ENCODE peak calls at places on chromosome 19, in seven cellular contexts. Y, H, G, J, W, M and L are unnamed samples.
A peak's percentile ranks its signal among the peaks of the same experiment; 100 is the strongest.

GRCh38 chr19:8244442-8244841 is 35.3 kb downstream of the CERS4 start:
- DNase-seq in Y (no peak), H (no peak), G (no peak), J (no peak), W (no peak), M (no peak), L (no peak)

GRCh38 chr19:41870401-41870873 is 6.6 kb upstream of the CD79A start:
- DNase-seq in Y (no peak), H (no peak), G (no peak), J (no peak), W (no peak), M (no peak), L (no peak)

GRCh38 chr19:34220472-34221063 is 33.8 kb upstream of the GARRE1 start:
- DNase-seq in Y (peak; percentile 60), H (peak; percentile 68), G (peak; percentile 72), J (peak; percentile 27), W (peak; percentile 41), M (no peak), L (peak; percentile 31)

GRCh38 chr19:7699422-7700127 is 2.4 kb downstream of the FCER2 start:
- DNase-seq in Y (no peak), H (no peak), G (no peak), J (no peak), W (no peak), M (no peak), L (no peak)

GRCh38 chr19:19654441-19654840 is 9.0 kb downstream of the ATP13A1 start:
- DNase-seq in Y (no peak), H (no peak), G (no peak), J (no peak), W (no peak), M (no peak), L (no peak)

GRCh38 chr19:28208745-28209144 is 1004.2 kb downstream of the UQCRFS1 start:
- DNase-seq in Y (no peak), H (no peak), G (no peak), J (no peak), W (no peak), M (no peak), L (no peak)

GRCh38 chr19:33904681-33905080 is 108.0 kb downstream of the KCTD15 start:
- DNase-seq in Y (peak; percentile 54), H (peak; percentile 25), G (no peak), J (no peak), W (no peak), M (no peak), L (no peak)

GRCh38 chr19:39152066-39152465 is 26.5 kb downstream of the PAK4 start:
- DNase-seq in Y (no peak), H (no peak), G (no peak), J (no peak), W (no peak), M (no peak), L (no peak)

GRCh38 chr19:35040826-35041547 is 534 bp upstream of the HPN start:
- DNase-seq in Y (peak; percentile 93), H (peak; percentile 94), G (peak; percentile 68), J (peak; percentile 89), W (no peak), M (peak; percentile 93), L (no peak)

GRCh38 chr19:45451181-45451849 is 16.5 kb upstream of the FOSB start:
- DNase-seq in Y (peak; percentile 54), H (no peak), G (peak; percentile 51), J (no peak), W (peak; percentile 77), M (no peak), L (no peak)

GRCh38 chr19:30682576-30683536 is 310.7 kb downstream of the ZNF536 start:
- DNase-seq in Y (peak; percentile 68), H (peak; percentile 72), G (peak; percentile 32), J (peak; percentile 74), W (peak; percentile 9), M (peak; percentile 63), L (peak; percentile 27)

GRCh38 chr19:55179570-55180484 is at the start of gene SYT5:
- DNase-seq in Y (peak; percentile 21), H (no peak), G (no peak), J (no peak), W (peak; percentile 42), M (no peak), L (no peak)

GRCh38 chr19:16118489-16119033 is 6.9 kb downstream of the RAB8A start:
- DNase-seq in Y (no peak), H (peak; percentile 18), G (peak; percentile 85), J (no peak), W (no peak), M (peak; percentile 76), L (no peak)

GRCh38 chr19:16115309-16116039 is 3.8 kb downstream of the RAB8A start:
- DNase-seq in Y (no peak), H (no peak), G (no peak), J (no peak), W (no peak), M (no peak), L (no peak)

GRCh38 chr19:16116067-16116466 is 4.4 kb downstream of the RAB8A start:
- DNase-seq in Y (no peak), H (no peak), G (no peak), J (no peak), W (no peak), M (no peak), L (no peak)

GRCh38 chr19:16121141-16121540 is 9.5 kb downstream of the RAB8A start:
- DNase-seq in Y (no peak), H (no peak), G (no peak), J (no peak), W (no peak), M (no peak), L (no peak)

DNA sequence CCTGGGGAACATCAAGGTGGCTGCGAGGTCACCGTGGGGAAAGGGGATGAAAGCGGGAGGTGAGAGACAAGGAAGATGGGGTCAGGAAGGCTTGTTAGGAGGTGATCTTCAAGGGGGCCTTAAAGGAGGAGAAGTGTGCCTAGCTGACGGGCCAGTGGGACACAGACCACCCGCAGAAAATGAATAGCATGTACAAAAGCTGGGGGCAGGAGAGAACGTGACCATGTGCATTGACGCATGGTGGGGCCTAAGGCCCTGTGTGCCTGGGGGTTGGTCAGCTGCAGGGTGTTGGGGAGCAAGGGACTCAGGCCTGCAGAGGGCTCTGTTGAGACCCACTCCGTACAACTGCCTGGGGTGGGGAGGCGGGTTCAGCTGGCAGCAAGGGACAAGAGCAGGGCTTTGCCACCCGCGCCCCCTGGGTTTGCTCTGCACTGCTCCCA is 5.9 kb downstream of the RAB8A start:
- DNase-seq in Y (no peak), H (no peak), G (peak; percentile 69), J (no peak), W (no peak), M (no peak), L (no peak)
- H3K27ac ChIP-seq in Y (no peak overlapping the region), H (no peak overlapping the region), G (peak overlapping the region; percentile 80), J (no peak overlapping the region), W (no peak overlapping the region), M (peak overlapping the region; percentile 69), L (no peak overlapping the region)

DNA sequence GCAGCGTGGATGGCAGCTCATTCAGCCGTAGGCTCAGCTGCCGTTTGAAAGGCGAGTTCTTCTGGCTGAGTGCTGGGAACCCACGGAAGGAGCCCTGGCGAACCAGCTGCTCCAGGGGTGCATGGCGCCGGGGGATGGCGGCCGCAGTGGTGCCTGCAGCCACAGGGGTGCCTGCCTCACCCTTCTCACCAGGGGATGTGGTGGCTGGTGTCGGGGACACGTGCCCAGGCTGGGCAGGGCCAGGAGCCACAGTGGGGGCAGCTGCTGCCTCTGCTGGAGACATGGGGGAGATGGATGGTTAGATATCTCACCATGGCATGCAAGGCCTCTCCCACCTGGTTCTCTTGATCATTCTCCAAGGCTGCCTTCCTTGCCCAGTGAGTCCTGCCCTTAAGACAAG is 17.1 kb downstream of the NUMBL start:
- DNase-seq in Y (no peak), H (no peak), G (no peak), J (no peak), W (no peak), M (no peak), L (no peak)
- H3K4me3 ChIP-seq in Y (no peak overlapping the region), H (no peak overlapping the region), G (no peak overlapping the region), J (no peak overlapping the region), W (no peak overlapping the region), M (no peak overlapping the region), L (no peak overlapping the region)

GRCh38 chr19:5692785-5693194 is 2.7 kb downstream of the RPL36 start:
- DNase-seq in Y (no peak), H (no peak), G (no peak), J (no peak), W (no peak), M (no peak), L (no peak)
- H3K36me3 ChIP-seq in Y (peaks cover 48% of the 10 kb centered on the region), H (peaks cover 13% of the 10 kb centered on the region), G (peaks cover 56% of the 10 kb centered on the region), J (peaks cover 3% of the 10 kb centered on the region), W (peaks cover 12% of the 10 kb centered on the region), M (peaks cover 61% of the 10 kb centered on the region), L (peaks cover 49% of the 10 kb centered on the region)

GRCh38 chr19:18283338-18283737 is 1.9 kb upstream of the JUND start:
- DNase-seq in Y (no peak), H (no peak), G (no peak), J (no peak), W (no peak), M (no peak), L (no peak)
- H3K27ac ChIP-seq in Y (no peak overlapping the region), H (peak overlapping the region; percentile 99), G (peak overlapping the region; percentile 99), J (peak overlapping the region; percentile 100), W (no peak overlapping the region), M (peak overlapping the region; percentile 100), L (no peak overlapping the region)